ENCODE peak calls at places on chromosomes 1 and 21, in eight cellular contexts. P is HCT116, V is HepG2, N is K562, D is A549, O is GM12878, J is H1, B is IMR-90. T is an unnamed sample.

GRCh38 chr21:45341779-45342178 is 54.1 kb upstream of the POFUT2 start:
- DNase-seq in J (no peak), V (no peak), B (no peak), P (no peak), O (no peak), D (no peak), N (no peak), T (no peak)

GRCh38 chr1:153404768-153405167 is 11.6 kb upstream of the S100A7A start:
- DNase-seq in N (peak), O (no peak), B (no peak), P (peak), V (peak), D (peak), J (peak), T (peak)

GRCh38 chr1:8194481-8195227 is 123.3 kb upstream of the SLC45A1 start:
- DNase-seq in D (peak), P (peak), J (no peak), N (peak), V (peak), O (no peak), B (peak), T (no peak)

GRCh38 chr21:42062543-42063022 is 8.5 kb upstream of the UMODL1 start:
- DNase-seq in B (no peak), N (no peak), D (no peak), V (no peak), J (no peak), P (no peak), O (peak), T (no peak)

GRCh38 chr1:237199026-237199425 is 157.0 kb downstream of the RYR2 start:
- DNase-seq in P (no peak), J (no peak), V (no peak), N (no peak), D (no peak), O (no peak), B (no peak), T (no peak)

GRCh38 chr1:59768752-59769411 is 45.9 kb upstream of the HOOK1 start:
- DNase-seq in D (no peak), V (peak), N (no peak), B (no peak), P (no peak), O (no peak), J (no peak), T (no peak)

GRCh38 chr1:44973645-44974044 is 12.8 kb downstream of the EIF2B3 start:
- DNase-seq in O (peak), P (no peak), V (no peak), J (no peak), N (no peak), B (no peak), D (no peak), T (no peak)

GRCh38 chr1:20723537-20724363 is 5.9 kb upstream of the KIF17 start:
- DNase-seq in J (no peak), B (no peak), N (no peak), D (no peak), O (no peak), V (no peak), P (no peak), T (peak)

GRCh38 chr1:57440096-57440495 is 16.2 kb upstream of the DAB1 start:
- DNase-seq in N (no peak), V (no peak), D (no peak), B (no peak), P (no peak), O (no peak), J (no peak), T (peak)

GRCh38 chr1:221503268-221503667 is 238.6 kb downstream of the DUSP10 start:
- DNase-seq in V (no peak), D (no peak), J (no peak), N (no peak), O (no peak), P (no peak), B (no peak), T (no peak)

GRCh38 chr1:24465099-24465498 is 37.5 kb upstream of the RCAN3 start:
- DNase-seq in J (no peak), P (no peak), B (no peak), O (no peak), V (no peak), N (no peak), D (no peak), T (no peak)

GRCh38 chr1:15353839-15354579 is 55.7 kb upstream of the EFHD2 start:
- DNase-seq in B (peak), O (no peak), P (peak), D (peak), N (peak), J (no peak), V (peak), T (peak)

GRCh38 chr1:6386371-6386949 is 7.1 kb downstream of the ACOT7 start:
- DNase-seq in J (no peak), P (peak), V (no peak), O (no peak), B (peak), N (no peak), D (no peak), T (no peak)

GRCh38 chr1:183711691-183712401 is 58.7 kb upstream of the APOBEC4 start:
- DNase-seq in O (no peak), N (no peak), B (peak), J (no peak), P (no peak), D (no peak), V (no peak), T (peak)

GRCh38 chr1:208203848-208204609 is 40.2 kb downstream of the PLXNA2 start:
- DNase-seq in B (no peak), O (no peak), J (no peak), N (no peak), P (no peak), D (no peak), V (no peak), T (no peak)

GRCh38 chr1:192512426-192513125 is 63.0 kb upstream of the RGS1 start:
- DNase-seq in J (no peak), B (no peak), V (no peak), O (no peak), P (no peak), N (no peak), D (no peak), T (no peak)

GRCh38 chr1:103284270-103284669 is 175.9 kb upstream of the COL11A1 start:
- DNase-seq in J (no peak), O (no peak), N (no peak), D (no peak), P (no peak), V (no peak), B (peak), T (peak)

GRCh38 chr1:224867715-224868114 is 61.8 kb upstream of the DNAH14 start:
- DNase-seq in P (no peak), D (no peak), O (no peak), N (no peak), B (no peak), V (no peak), J (no peak), T (no peak)

GRCh38 chr1:36366091-36366661 is 19.5 kb downstream of the STK40 start:
- DNase-seq in J (no peak), P (no peak), V (no peak), D (no peak), B (peak), N (no peak), O (no peak), T (peak)

GRCh38 chr1:180611016-180611930 is 20.5 kb upstream of the XPR1 start:
- DNase-seq in B (peak), D (no peak), J (no peak), N (peak), O (no peak), V (no peak), P (no peak), T (no peak)

GRCh38 chr1:21659099-21659923 is 9.8 kb downstream of the RAP1GAP start:
- DNase-seq in D (peak), O (no peak), P (peak), N (peak), B (peak), J (peak), V (peak), T (peak)

GRCh38 chr1:239735081-239735480 is 348.7 kb downstream of the CHRM3 start:
- DNase-seq in J (no peak), P (no peak), V (no peak), B (no peak), O (no peak), D (no peak), N (no peak), T (peak)

GRCh38 chr1:34167091-34167788 is 2.2 kb upstream of the CSMD2 start:
- DNase-seq in V (no peak), N (no peak), J (no peak), P (no peak), D (no peak), B (no peak), O (no peak), T (no peak)

GRCh38 chr1:207633226-207633625 is 11.7 kb upstream of the CR1L start:
- DNase-seq in B (no peak), V (no peak), D (no peak), O (no peak), J (no peak), N (no peak), P (no peak), T (no peak)

GRCh38 chr1:156727914-156728598 is at the start of gene METTL25B:
- DNase-seq in P (no peak), J (no peak), V (peak), O (no peak), D (peak), B (peak), N (no peak), T (peak)

GRCh38 chr1:8560611-8561544 is 243.0 kb downstream of the SLC45A1 start:
- DNase-seq in V (peak), O (no peak), J (no peak), N (peak), P (peak), D (peak), B (peak), T (peak)

GRCh38 chr1:248841702-248842395 is 3.8 kb downstream of the ZNF672 start:
- DNase-seq in D (peak), V (peak), N (no peak), J (no peak), O (no peak), P (no peak), B (peak), T (no peak)

GRCh38 chr1:239912471-239912870 is 179.2 kb upstream of the FMN2 start:
- DNase-seq in J (no peak), V (no peak), P (no peak), O (no peak), N (no peak), B (peak), D (no peak), T (no peak)

GRCh38 chr1:228058981-228059535 is 23.4 kb upstream of the ARF1 start:
- DNase-seq in V (no peak), J (no peak), N (no peak), B (no peak), O (no peak), D (no peak), P (no peak), T (no peak)

GRCh38 chr1:23799570-23800395 is 771 bp downstream of the GALE start:
- DNase-seq in B (peak), V (peak), N (peak), J (no peak), D (peak), P (peak), O (no peak), T (peak)

GRCh38 chr1:11281518-11282331 is 8.7 kb downstream of the UBIAD1 start:
- DNase-seq in P (no peak), D (no peak), N (no peak), V (no peak), B (peak), J (no peak), O (no peak), T (no peak)

GRCh38 chr1:176989023-176989422 is 175.5 kb downstream of the ASTN1 start:
- DNase-seq in D (no peak), V (no peak), O (no peak), N (no peak), P (no peak), J (no peak), B (no peak), T (no peak)

GRCh38 chr1:184739796-184740195 is 14.9 kb downstream of the EDEM3 start:
- DNase-seq in O (no peak), D (no peak), N (no peak), V (no peak), B (no peak), P (no peak), J (no peak), T (no peak)

GRCh38 chr1:9892563-9893528 is 17.2 kb downstream of the CTNNBIP1 start:
- DNase-seq in V (no peak), P (peak), O (no peak), D (no peak), B (peak), J (no peak), N (no peak), T (no peak)

GRCh38 chr1:11925938-11926292 is 312 bp downstream of the KIAA2013 start:
- DNase-seq in N (peak), P (no peak), D (no peak), V (no peak), O (no peak), J (no peak), B (no peak), T (no peak)

GRCh38 chr1:34113887-34114286 is 51.1 kb downstream of the CSMD2 start:
- DNase-seq in P (peak), D (peak), N (no peak), B (no peak), O (no peak), J (no peak), V (peak), T (peak)

GRCh38 chr1:160398823-160399222 is 1.5 kb upstream of the VANGL2 start:
- DNase-seq in J (no peak), D (no peak), P (no peak), N (no peak), B (no peak), V (no peak), O (no peak), T (no peak)
- TF ChIP-seq RAD21 in J (no peak), D (no peak), P (no peak), N (no peak), B (no peak), V (no peak), O (no peak), T (no peak)

GRCh38 chr1:101198842-101199636 is 37.8 kb upstream of the S1PR1 start:
- DNase-seq in J (no peak), V (no peak), N (no peak), D (no peak), O (peak), B (no peak), P (no peak), T (no peak)

GRCh38 chr1:101199637-101199982 is 37.2 kb upstream of the S1PR1 start:
- DNase-seq in O (no peak), D (no peak), N (no peak), J (no peak), V (no peak), P (no peak), B (no peak), T (no peak)

GRCh38 chr1:101196668-101197067 is 40.2 kb upstream of the S1PR1 start:
- DNase-seq in P (no peak), J (no peak), V (no peak), D (no peak), N (no peak), B (no peak), O (no peak), T (no peak)

GRCh38 chr1:101203812-101204540 is 32.8 kb upstream of the S1PR1 start:
- DNase-seq in O (no peak), P (no peak), D (no peak), V (no peak), B (peak), J (no peak), N (no peak), T (peak)

GRCh38 chr1:101200513-101200912 is 36.3 kb upstream of the S1PR1 start:
- DNase-seq in O (no peak), B (peak), J (peak), V (no peak), D (peak), N (no peak), P (peak), T (no peak)
- TF ChIP-seq RAD21 in O (no peak), B (no peak), J (no peak), V (no peak), D (no peak), N (no peak), P (no peak), T (no peak)

DNA sequence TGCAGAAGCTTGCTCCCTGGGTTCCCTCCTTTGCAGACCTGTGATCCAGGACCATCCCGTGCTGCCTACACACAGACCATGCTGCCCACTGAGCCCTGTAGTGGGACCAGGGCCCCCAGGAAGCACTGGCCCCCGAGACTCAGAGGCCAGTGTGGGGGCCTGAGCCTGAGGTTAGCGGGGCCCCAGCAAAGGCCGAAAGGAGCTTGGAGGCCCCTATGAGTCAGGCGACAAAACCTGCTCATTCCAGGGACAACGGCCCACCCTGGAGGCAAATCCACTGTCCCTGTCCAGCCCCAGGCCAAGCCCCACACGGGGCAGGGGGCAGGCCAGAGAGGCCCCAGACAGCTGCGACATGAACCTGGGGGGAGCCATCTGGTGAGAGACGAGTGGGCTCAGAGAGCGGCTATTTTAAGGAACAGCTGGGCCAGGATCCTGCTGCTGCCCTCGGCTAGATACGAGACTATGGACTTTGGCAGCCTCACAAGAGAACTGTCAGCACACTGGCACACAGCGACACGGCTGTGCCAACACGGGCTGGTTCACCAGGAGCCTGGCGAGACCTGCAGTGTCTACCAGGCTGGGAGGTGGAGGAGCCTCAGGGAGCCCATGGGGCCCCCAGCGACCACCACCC is 74.7 kb downstream of the ARHGEF16 start:
- DNase-seq in N (no peak), B (no peak), O (no peak), D (no peak), V (no peak), J (no peak), P (no peak), T (no peak)
- TF ChIP-seq RAD21 in N (no peak), B (no peak), O (no peak), D (no peak), V (no peak), J (no peak), P (no peak), T (no peak)

DNA sequence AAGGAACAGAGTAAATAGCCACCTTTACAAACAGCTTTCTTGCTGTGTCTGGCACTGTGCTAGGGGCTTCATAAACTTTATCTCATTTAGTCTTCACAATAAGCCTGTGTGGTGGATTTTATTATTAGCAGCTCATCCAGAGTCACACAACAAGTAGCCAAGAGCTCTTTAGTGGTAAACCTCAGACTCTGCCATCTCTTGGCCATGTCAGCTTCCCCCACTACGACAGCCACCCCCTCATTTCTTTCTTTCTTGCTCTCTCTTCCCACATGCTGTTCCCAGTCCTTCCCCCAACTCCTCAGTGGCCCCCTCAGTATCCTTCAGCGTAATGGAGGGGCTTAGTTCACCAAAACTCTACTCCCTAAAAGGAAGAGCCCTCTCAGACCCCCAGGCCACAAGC is 1.2 kb upstream of the ZNF683 start:
- DNase-seq in O (no peak), D (no peak), N (no peak), B (no peak), P (no peak), V (no peak), J (no peak), T (no peak)
- TF ChIP-seq RAD21 in O (no peak), D (no peak), N (no peak), B (no peak), P (no peak), V (no peak), J (no peak), T (no peak)

DNA sequence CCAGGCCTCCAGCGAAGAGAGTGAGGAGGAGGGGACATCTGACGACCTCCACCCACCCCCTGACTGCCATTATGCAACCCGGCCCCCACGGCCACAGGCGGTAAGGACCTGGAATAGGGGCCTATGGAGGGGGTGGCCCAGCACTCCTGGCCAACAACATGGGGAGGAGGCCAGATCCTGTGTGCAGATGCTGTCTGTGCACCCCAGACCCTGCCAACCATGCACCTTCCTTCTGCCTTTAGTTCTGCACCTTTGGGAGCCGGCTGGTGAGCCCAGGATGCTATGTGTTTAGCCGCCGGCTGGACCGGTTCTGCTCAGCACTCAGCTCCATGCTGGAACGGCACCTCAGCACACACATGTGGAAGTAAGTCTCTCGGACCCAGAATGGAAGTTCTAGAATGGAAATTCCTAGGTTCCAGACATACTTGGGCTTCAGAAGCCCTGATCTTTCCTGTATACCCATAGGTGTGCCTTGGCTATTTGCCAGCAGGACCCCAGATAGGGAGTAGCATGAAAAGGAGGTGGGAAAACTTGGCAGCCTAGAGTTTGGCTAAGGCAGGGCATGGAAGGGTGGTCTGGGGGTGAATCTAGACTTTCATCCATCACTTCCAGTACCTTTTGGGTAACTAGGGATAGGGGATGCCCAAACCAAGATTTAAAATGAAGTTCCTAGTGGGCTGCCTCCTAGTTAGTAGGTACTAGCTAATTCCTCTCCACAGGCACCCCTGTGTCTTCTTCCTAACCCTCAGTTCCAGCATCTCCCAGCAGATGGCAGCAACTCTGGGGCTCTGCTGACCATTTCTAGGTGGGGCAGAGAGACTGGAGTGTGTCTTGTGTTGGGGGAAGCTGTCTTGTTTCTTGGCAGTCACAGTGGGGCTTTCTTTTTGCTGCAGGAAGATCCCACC is 3.6 kb upstream of the CYB561D1 start:
- DNase-seq in O (no peak), P (peak), D (peak), N (peak), J (no peak), B (peak), V (peak), T (peak)
- TF ChIP-seq RAD21 in O (peak), P (peak), D (peak), N (peak), J (peak), B (peak), V (no peak), T (peak)

GRCh38 chr21:31802331-31802730 is 70.4 kb upstream of the SCAF4 start:
- DNase-seq in N (no peak), B (no peak), J (no peak), O (no peak), D (no peak), P (no peak), V (no peak), T (no peak)
- TF ChIP-seq RAD21 in N (no peak), B (no peak), J (no peak), O (no peak), D (no peak), P (no peak), V (no peak), T (no peak)

DNA sequence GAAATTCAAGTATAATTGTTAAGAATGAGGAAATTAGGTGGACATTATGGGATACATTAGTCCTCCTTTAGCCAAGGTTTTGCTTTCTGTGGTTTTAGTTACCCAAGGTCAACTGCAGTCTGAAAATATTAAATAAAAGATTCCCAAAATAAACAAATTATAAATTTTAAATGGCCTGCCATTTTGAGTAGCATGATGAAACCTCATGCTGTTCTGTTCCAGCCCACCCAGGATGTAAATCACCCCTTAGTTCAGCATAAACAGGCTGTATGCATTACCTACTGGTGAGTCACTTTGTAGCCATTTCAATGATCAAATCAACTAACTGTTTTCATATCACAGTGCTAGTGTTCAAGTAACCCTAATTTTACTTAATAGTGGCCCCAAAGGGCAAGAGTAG is 132.5 kb upstream of the LYPLAL1 start:
- DNase-seq in P (no peak), V (no peak), O (no peak), B (peak), N (no peak), D (no peak), J (no peak), T (no peak)
- TF ChIP-seq RAD21 in P (no peak), V (no peak), O (no peak), B (no peak), N (no peak), D (no peak), J (no peak), T (no peak)

GRCh38 chr21:39348355-39349210 is at the start of gene HMGN1:
- DNase-seq in V (peak), D (peak), P (no peak), J (no peak), O (peak), N (peak), B (peak), T (peak)
- TF ChIP-seq RAD21 in V (peak), D (no peak), P (no peak), J (no peak), O (no peak), N (peak), B (no peak), T (no peak)

T was measured in SK-N-SH.